ENCODE peak calls at places on chromosome 11, in eight cellular contexts. G, J, R, Y, E, D, C and K are unnamed samples. For H3K4me1, the result is how much of the 10 kb centered on the place peaks cover.

GRCh38 chr11:43504316-43504950 is 145.7 kb downstream of the TTC17 start:
- DNase-seq in D (no peak), J (no peak), E (peak), Y (no peak), R (no peak), G (peak), C (no peak), K (no peak)

GRCh38 chr11:134086376-134086775 is 17.5 kb downstream of the JAM3 start:
- DNase-seq in C (no peak), D (no peak), E (no peak), G (no peak), R (no peak), J (no peak), Y (no peak), K (no peak)

GRCh38 chr11:66363187-66363601 is 8.4 kb downstream of the SLC29A2 start:
- DNase-seq in C (no peak), E (no peak), G (peak), D (no peak), Y (no peak), R (no peak), J (no peak), K (no peak)

GRCh38 chr11:120952503-120953229 is 71.2 kb upstream of the TBCEL start:
- DNase-seq in D (peak), J (peak), E (peak), G (peak), R (peak), Y (peak), C (peak), K (peak)

GRCh38 chr11:844693-845644 is 2.3 kb downstream of the TSPAN4 start:
- DNase-seq in E (peak), R (peak), J (peak), C (no peak), Y (peak), G (peak), D (no peak), K (peak)

GRCh38 chr11:13339196-13340153 is 61.9 kb downstream of the BMAL1 start:
- DNase-seq in J (no peak), R (no peak), Y (no peak), G (peak), D (no peak), C (peak), E (no peak), K (no peak)

GRCh38 chr11:124669193-124669592 is 4.3 kb downstream of the SIAE start:
- DNase-seq in G (peak), J (peak), Y (no peak), D (no peak), C (peak), E (peak), R (no peak), K (peak)

GRCh38 chr11:6911946-6912345 is 8.9 kb upstream of the OR2D3 start:
- DNase-seq in J (no peak), R (no peak), E (no peak), G (peak), Y (no peak), C (no peak), D (peak), K (no peak)

GRCh38 chr11:10429526-10429925 is 25.5 kb upstream of the AMPD3 start:
- DNase-seq in G (no peak), C (no peak), R (no peak), D (no peak), J (no peak), Y (no peak), E (no peak), K (no peak)

GRCh38 chr11:119972281-119972680 is 165.6 kb downstream of the TRIM29 start:
- DNase-seq in G (no peak), R (no peak), E (no peak), Y (no peak), C (no peak), D (no peak), J (no peak), K (peak)

GRCh38 chr11:33674035-33674814 is 26.4 kb downstream of the C11orf91 start:
- DNase-seq in E (no peak), J (no peak), C (no peak), Y (no peak), D (no peak), G (peak), R (no peak), K (no peak)

GRCh38 chr11:36376888-36377758 is 81.0 kb downstream of the PRR5L start:
- DNase-seq in G (peak), J (no peak), R (peak), C (peak), Y (peak), D (no peak), E (peak), K (peak)

GRCh38 chr11:3853935-3854659 is 1.4 kb upstream of the STIM1 start:
- DNase-seq in J (peak), D (no peak), R (peak), G (no peak), E (no peak), C (peak), Y (no peak), K (peak)

GRCh38 chr11:80613630-80614029 is 1172.8 kb upstream of the TENM4 start:
- DNase-seq in R (no peak), C (no peak), Y (no peak), D (peak), E (peak), J (no peak), G (no peak), K (no peak)

DNA sequence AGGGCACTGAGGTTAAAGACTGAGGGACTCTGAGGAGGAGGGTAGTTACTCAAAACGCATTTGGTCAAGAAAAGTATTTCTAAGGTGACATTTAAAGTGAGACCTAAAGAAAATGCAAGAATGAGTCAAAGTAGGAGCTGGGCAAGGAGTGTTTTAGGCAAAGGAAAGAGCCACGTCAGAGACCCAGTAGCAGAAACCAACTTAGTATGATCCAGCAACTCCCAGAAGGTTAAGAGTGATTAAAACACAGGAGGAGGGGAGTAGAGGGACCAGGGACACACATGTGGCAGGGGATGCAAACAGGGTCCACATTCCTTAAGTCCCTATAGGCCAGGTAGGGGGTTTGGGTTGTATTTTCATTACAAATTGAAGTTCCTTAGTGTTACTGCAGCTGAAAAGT is 24.3 kb upstream of the CCDC34 start:
- DNase-seq in G (peak), J (no peak), D (no peak), Y (no peak), C (no peak), E (no peak), R (no peak), K (no peak)
- H3K4me1 ChIP-seq in G (half or more), J (under half), D (under half), Y (under half), C (under half), E (under half), R (under half), K (under half)

DNA sequence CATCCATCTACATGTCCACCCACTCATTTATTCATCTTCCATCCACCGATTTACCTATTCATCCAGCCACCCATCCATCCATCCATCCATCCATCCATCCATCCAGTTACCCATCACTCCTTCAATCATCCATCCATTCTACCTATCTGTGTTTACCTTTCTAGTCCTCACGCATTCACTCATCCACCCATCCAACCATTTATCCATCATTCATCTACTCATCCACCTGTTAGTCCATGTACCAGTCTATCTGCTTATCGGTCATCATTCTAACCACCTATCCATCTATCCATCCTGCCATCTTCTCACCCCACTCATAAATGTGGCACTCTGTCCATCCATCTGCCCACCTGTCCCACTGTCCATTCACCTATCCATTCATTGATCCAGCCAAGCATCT is 21.9 kb upstream of the MYEOV start:
- DNase-seq in J (no peak), E (no peak), D (no peak), C (no peak), G (no peak), R (no peak), Y (no peak), K (no peak)
- H3K27ac ChIP-seq in J (no peak), E (no peak), D (no peak), C (no peak), G (no peak), R (no peak), Y (no peak), K (no peak)

GRCh38 chr11:77467233-77467632 is 6.7 kb downstream of the PAK1 start:
- DNase-seq in G (peak), C (no peak), Y (no peak), D (peak), J (no peak), R (no peak), E (no peak), K (no peak)
- H3K4me1 ChIP-seq in G (under half), C (under half), Y (under half), D (under half), J (under half), R (under half), E (under half), K (under half)

DNA sequence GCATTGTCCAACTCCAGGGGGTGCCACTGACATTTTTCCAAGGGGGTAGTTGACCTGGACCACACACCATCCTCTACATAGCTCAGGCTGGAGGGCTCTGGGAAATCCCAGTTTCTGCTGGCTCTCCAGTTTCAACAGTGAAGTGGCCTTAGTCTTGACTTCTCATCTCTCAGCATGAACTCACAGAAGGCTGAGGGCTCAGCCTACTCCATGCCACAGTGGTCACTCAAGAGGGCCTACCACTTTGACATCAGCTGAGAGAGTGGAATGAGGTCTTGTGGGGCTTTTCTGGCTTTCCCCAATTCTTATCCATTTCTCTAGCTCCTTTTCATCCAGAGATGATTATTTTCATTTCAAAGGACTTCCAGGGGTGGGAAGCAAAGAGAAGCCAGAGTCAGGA is 7.4 kb downstream of the HTR3A start:
- DNase-seq in C (no peak), D (no peak), Y (no peak), G (no peak), E (no peak), J (no peak), R (no peak), K (no peak)
- H3K27ac ChIP-seq in C (no peak), D (no peak), Y (no peak), G (no peak), E (no peak), J (no peak), R (no peak), K (no peak)

DNA sequence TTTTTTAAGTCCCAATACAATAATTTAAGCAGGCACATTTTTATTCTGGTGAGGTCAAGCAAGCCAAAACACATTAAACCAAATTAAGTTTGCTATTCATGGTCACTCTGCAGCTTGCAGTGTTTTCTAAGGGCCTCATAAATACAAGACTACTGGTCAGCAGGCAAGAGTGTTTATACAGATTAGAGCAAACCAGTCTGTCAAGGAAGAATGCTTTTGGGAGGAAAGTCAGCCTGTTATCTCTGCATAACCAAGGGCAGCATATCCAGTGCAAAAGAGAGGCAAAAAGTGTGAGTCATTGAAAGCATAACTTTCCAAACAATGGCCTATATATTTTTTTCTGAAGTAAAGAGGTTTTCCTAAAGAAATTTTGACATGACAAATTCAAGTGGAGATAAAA is 29.7 kb upstream of the CCDC34 start:
- DNase-seq in R (no peak), D (peak), J (peak), E (no peak), G (peak), C (no peak), Y (no peak), K (no peak)
- H3K4me1 ChIP-seq in R (half or more), D (half or more), J (under half), E (under half), G (half or more), C (under half), Y (half or more), K (under half)

DNA sequence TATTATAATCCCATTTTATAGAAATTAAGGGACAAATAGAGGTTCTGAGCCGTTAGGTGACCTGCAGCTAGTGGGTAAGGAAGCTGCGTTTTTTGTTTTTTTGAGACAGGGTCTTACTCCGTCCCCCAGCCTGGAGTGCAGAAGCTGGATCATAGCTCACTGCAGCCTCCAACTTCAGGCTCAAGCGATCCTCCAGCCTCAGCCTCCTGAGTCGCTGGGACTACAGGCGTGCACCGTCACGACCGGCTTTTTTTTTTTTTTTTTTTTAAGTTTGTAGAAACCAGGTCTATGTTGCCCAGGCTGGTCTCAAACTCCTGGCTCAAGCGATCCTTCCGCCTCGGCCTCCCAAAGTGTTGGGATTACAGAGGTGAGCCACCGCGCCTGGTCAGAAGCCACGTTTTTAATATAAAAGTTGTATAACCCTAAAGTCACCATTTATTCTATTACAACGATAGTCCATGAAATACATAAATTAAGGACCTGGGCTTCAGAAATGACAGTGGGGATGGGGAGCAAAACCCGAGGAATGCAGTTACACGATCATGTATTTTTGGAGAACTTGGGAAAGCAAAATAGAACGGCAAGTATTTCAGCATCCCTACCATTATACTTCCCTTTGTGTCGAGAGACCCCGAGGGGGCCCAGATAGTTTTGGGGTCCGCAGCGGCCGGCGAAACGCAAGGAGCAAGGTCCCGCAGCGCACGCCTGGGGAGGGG is 638 bp downstream of the SAAL1 start:
- DNase-seq in E (no peak), R (no peak), J (no peak), C (no peak), D (no peak), G (no peak), Y (peak), K (no peak)
- H3K27ac ChIP-seq in E (peak), R (peak), J (peak), C (peak), D (no peak), G (no peak), Y (no peak), K (peak)

GRCh38 chr11:73269353-73270088 is 2.6 kb upstream of the P2RY6 start:
- DNase-seq in Y (no peak), G (no peak), J (no peak), E (no peak), D (peak), R (no peak), C (no peak), K (peak)

GRCh38 chr11:73268671-73269271 is 3.4 kb upstream of the P2RY6 start:
- DNase-seq in C (no peak), Y (no peak), R (no peak), E (no peak), J (no peak), G (no peak), D (no peak), K (no peak)

GRCh38 chr11:73271936-73272679 is at the start of gene P2RY6:
- DNase-seq in G (peak), E (peak), D (peak), C (no peak), Y (no peak), R (no peak), J (peak), K (peak)

GRCh38 chr11:73270855-73271477 is 1.2 kb upstream of the P2RY6 start:
- DNase-seq in E (no peak), C (no peak), J (no peak), G (no peak), D (no peak), Y (no peak), R (no peak), K (no peak)

GRCh38 chr11:73270089-73270854 is 1.9 kb upstream of the P2RY6 start:
- DNase-seq in Y (no peak), D (no peak), C (no peak), R (no peak), G (no peak), J (no peak), E (no peak), K (peak)
- H3K4me1 ChIP-seq in Y (under half), D (half or more), C (under half), R (half or more), G (under half), J (under half), E (under half), K (under half)